ENCODE peak calls at places on chromosomes 13 and 19, in seven cellular contexts. One of them, this sample, is unnamed.

GRCh38 chr19:47564081-47564480 is 8.9 kb downstream of the ZNF541 start:
- DNase-seq in IMR-90: no peak
- DNase-seq in A549: no peak
- DNase-seq in ovary: no peak
- DNase-seq in choroid plexus epithelial cell: no peak
- DNase-seq in tibial artery: no peak
- DNase-seq in lower lobe of right lung: no peak
- DNase-seq in this sample: no peak

GRCh38 chr19:7908078-7908699 is 4.5 kb downstream of the MAP2K7 start:
- DNase-seq in IMR-90: no peak
- DNase-seq in A549: no peak
- DNase-seq in ovary: peak; percentile 37
- DNase-seq in choroid plexus epithelial cell: no peak
- DNase-seq in tibial artery: no peak
- DNase-seq in lower lobe of right lung: no peak
- DNase-seq in this sample: no peak

GRCh38 chr13:29589234-29589633 is 6.3 kb downstream of the SLC7A1 start:
- DNase-seq in IMR-90: peak; percentile 63
- DNase-seq in A549: no peak
- DNase-seq in ovary: no peak
- DNase-seq in choroid plexus epithelial cell: peak; percentile 62
- DNase-seq in tibial artery: no peak
- DNase-seq in lower lobe of right lung: no peak
- DNase-seq in this sample: no peak

GRCh38 chr19:1252818-1253513 is 4.6 kb downstream of the MIDN start:
- DNase-seq in IMR-90: peak; percentile 97
- DNase-seq in A549: no peak
- DNase-seq in ovary: peak; percentile 91
- DNase-seq in choroid plexus epithelial cell: peak; percentile 99
- DNase-seq in tibial artery: peak; percentile 98
- DNase-seq in lower lobe of right lung: peak; percentile 95
- DNase-seq in this sample: no peak

GRCh38 chr19:43624933-43625332 is 5.5 kb upstream of the ZNF428 start:
- DNase-seq in IMR-90: peak; percentile 8
- DNase-seq in A549: no peak
- DNase-seq in ovary: peak; percentile 65
- DNase-seq in choroid plexus epithelial cell: peak; percentile 43
- DNase-seq in tibial artery: no peak
- DNase-seq in lower lobe of right lung: peak; percentile 82
- DNase-seq in this sample: no peak

GRCh38 chr19:12881172-12881808 is at the start of gene DNASE2:
- DNase-seq in IMR-90: peak; percentile 87
- DNase-seq in A549: peak; percentile 93
- DNase-seq in ovary: peak; percentile 96
- DNase-seq in choroid plexus epithelial cell: peak; percentile 87
- DNase-seq in tibial artery: peak; percentile 99
- DNase-seq in lower lobe of right lung: peak; percentile 99
- DNase-seq in this sample: peak; percentile 97

GRCh38 chr13:50033696-50034095 is 18.5 kb downstream of the KCNRG start:
- DNase-seq in IMR-90: peak; percentile 61
- DNase-seq in A549: no peak
- DNase-seq in ovary: no peak
- DNase-seq in choroid plexus epithelial cell: peak; percentile 81
- DNase-seq in tibial artery: no peak
- DNase-seq in lower lobe of right lung: no peak
- DNase-seq in this sample: no peak

GRCh38 chr19:33377586-33378475 is 4.3 kb downstream of the CEBPG start:
- DNase-seq in IMR-90: no peak
- DNase-seq in A549: no peak
- DNase-seq in ovary: no peak
- DNase-seq in choroid plexus epithelial cell: no peak
- DNase-seq in tibial artery: no peak
- DNase-seq in lower lobe of right lung: no peak
- DNase-seq in this sample: no peak

GRCh38 chr19:11767633-11768133 is 883 bp downstream of the ZNF441 start:
- DNase-seq in IMR-90: peak; percentile 37
- DNase-seq in A549: no peak
- DNase-seq in ovary: peak; percentile 50
- DNase-seq in choroid plexus epithelial cell: peak; percentile 39
- DNase-seq in tibial artery: peak; percentile 66
- DNase-seq in lower lobe of right lung: peak; percentile 72
- DNase-seq in this sample: no peak

GRCh38 chr13:39959497-39959896 is 304.0 kb downstream of the COG6 start:
- DNase-seq in IMR-90: no peak
- DNase-seq in A549: no peak
- DNase-seq in ovary: no peak
- DNase-seq in choroid plexus epithelial cell: peak; percentile 29
- DNase-seq in tibial artery: no peak
- DNase-seq in lower lobe of right lung: no peak
- DNase-seq in this sample: no peak

GRCh38 chr19:16821081-16821480 is 8.1 kb upstream of the SIN3B start:
- DNase-seq in IMR-90: no peak
- DNase-seq in A549: no peak
- DNase-seq in ovary: no peak
- DNase-seq in choroid plexus epithelial cell: no peak
- DNase-seq in tibial artery: no peak
- DNase-seq in lower lobe of right lung: no peak
- DNase-seq in this sample: no peak

GRCh38 chr13:25648996-25649633 is 277.3 kb downstream of the ATP8A2 start:
- DNase-seq in IMR-90: no peak
- DNase-seq in A549: no peak
- DNase-seq in ovary: no peak
- DNase-seq in choroid plexus epithelial cell: no peak
- DNase-seq in tibial artery: no peak
- DNase-seq in lower lobe of right lung: no peak
- DNase-seq in this sample: no peak

GRCh38 chr13:109344552-109345157 is 441.7 kb downstream of the IRS2 start:
- DNase-seq in IMR-90: peak; percentile 82
- DNase-seq in A549: peak; percentile 55
- DNase-seq in ovary: no peak
- DNase-seq in choroid plexus epithelial cell: peak; percentile 64
- DNase-seq in tibial artery: no peak
- DNase-seq in lower lobe of right lung: no peak
- DNase-seq in this sample: no peak

GRCh38 chr13:85638815-85639393 is 160.3 kb downstream of the SLITRK6 start:
- DNase-seq in IMR-90: no peak
- DNase-seq in A549: no peak
- DNase-seq in ovary: no peak
- DNase-seq in choroid plexus epithelial cell: no peak
- DNase-seq in tibial artery: no peak
- DNase-seq in lower lobe of right lung: no peak
- DNase-seq in this sample: no peak

GRCh38 chr13:107669356-107669755 is 546.0 kb downstream of the LIG4 start:
- DNase-seq in IMR-90: peak; percentile 79
- DNase-seq in A549: no peak
- DNase-seq in ovary: no peak
- DNase-seq in choroid plexus epithelial cell: peak; percentile 37
- DNase-seq in tibial artery: no peak
- DNase-seq in lower lobe of right lung: no peak
- DNase-seq in this sample: no peak

GRCh38 chr19:55042688-55043087 is 4.6 kb upstream of the GP6 start:
- DNase-seq in IMR-90: no peak
- DNase-seq in A549: no peak
- DNase-seq in ovary: no peak
- DNase-seq in choroid plexus epithelial cell: no peak
- DNase-seq in tibial artery: no peak
- DNase-seq in lower lobe of right lung: no peak
- DNase-seq in this sample: peak; percentile 59

GRCh38 chr13:111792956-111793355 is 274.0 kb upstream of the SOX1 start:
- DNase-seq in IMR-90: no peak
- DNase-seq in A549: no peak
- DNase-seq in ovary: no peak
- DNase-seq in choroid plexus epithelial cell: no peak
- DNase-seq in tibial artery: no peak
- DNase-seq in lower lobe of right lung: peak; percentile 28
- DNase-seq in this sample: peak; percentile 58

GRCh38 chr19:32908641-32909190 is 39.1 kb upstream of the SLC7A9 start:
- DNase-seq in IMR-90: no peak
- DNase-seq in A549: no peak
- DNase-seq in ovary: no peak
- DNase-seq in choroid plexus epithelial cell: no peak
- DNase-seq in tibial artery: no peak
- DNase-seq in lower lobe of right lung: no peak
- DNase-seq in this sample: no peak

GRCh38 chr13:101838305-101838835 is 385.9 kb downstream of the ITGBL1 start:
- DNase-seq in IMR-90: peak; percentile 1
- DNase-seq in A549: no peak
- DNase-seq in ovary: no peak
- DNase-seq in choroid plexus epithelial cell: peak; percentile 87
- DNase-seq in tibial artery: no peak
- DNase-seq in lower lobe of right lung: no peak
- DNase-seq in this sample: no peak

GRCh38 chr13:24834902-24835510 is 71.0 kb downstream of the RNF17 start:
- DNase-seq in IMR-90: no peak
- DNase-seq in A549: no peak
- DNase-seq in ovary: no peak
- DNase-seq in choroid plexus epithelial cell: no peak
- DNase-seq in tibial artery: no peak
- DNase-seq in lower lobe of right lung: no peak
- DNase-seq in this sample: no peak

GRCh38 chr19:18234194-18234593 is 8.0 kb upstream of the PDE4C start:
- DNase-seq in IMR-90: no peak
- DNase-seq in A549: no peak
- DNase-seq in ovary: no peak
- DNase-seq in choroid plexus epithelial cell: no peak
- DNase-seq in tibial artery: no peak
- DNase-seq in lower lobe of right lung: no peak
- DNase-seq in this sample: no peak

GRCh38 chr19:18230941-18231734 is 4.9 kb upstream of the PDE4C start:
- DNase-seq in IMR-90: no peak
- DNase-seq in A549: peak; percentile 68
- DNase-seq in ovary: peak; percentile 51
- DNase-seq in choroid plexus epithelial cell: peak; percentile 53
- DNase-seq in tibial artery: no peak
- DNase-seq in lower lobe of right lung: no peak
- DNase-seq in this sample: no peak

GRCh38 chr19:18231775-18232174 is 5.5 kb upstream of the PDE4C start:
- DNase-seq in IMR-90: no peak
- DNase-seq in A549: no peak
- DNase-seq in ovary: no peak
- DNase-seq in choroid plexus epithelial cell: no peak
- DNase-seq in tibial artery: no peak
- DNase-seq in lower lobe of right lung: no peak
- DNase-seq in this sample: no peak

GRCh38 chr19:18233224-18233825 is 7.1 kb upstream of the PDE4C start:
- DNase-seq in IMR-90: peak; percentile 39
- DNase-seq in A549: peak; percentile 69
- DNase-seq in ovary: peak; percentile 72
- DNase-seq in choroid plexus epithelial cell: peak; percentile 44
- DNase-seq in tibial artery: no peak
- DNase-seq in lower lobe of right lung: peak; percentile 71
- DNase-seq in this sample: no peak

DNA sequence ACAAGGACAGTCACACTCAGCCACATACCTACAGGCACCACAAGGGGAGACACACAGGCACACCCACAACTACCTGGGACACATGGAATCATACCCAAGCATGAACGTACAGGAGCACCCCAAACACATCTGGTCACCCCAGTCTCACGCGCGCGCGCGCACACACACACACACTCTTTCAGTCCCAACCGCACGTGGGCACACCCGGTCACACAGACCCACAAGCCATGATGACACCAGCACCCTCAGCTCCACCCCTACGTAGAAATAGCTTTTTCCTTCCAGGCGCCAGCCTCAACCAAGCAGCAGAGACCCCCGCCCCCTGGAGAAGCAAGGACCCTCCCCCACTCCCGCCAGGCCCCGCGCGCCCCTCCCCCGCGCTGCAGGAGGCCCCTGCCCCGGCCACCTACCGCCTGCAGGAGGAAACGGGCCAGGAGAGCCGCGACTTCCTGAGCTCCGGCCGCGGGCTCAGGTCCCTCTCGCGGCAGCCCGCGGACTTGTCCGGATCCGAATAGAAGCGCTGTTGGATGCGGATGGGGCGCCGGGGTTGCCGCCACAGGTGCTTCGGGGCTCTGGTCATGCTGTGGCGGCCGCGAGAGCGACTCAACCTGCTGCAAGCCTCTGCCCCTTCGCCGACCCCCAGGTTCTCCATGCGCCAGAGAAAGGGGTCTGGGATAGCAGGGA is 6.4 kb upstream of the PDE4C start:
- DNase-seq in IMR-90: no peak
- DNase-seq in A549: no peak
- DNase-seq in ovary: no peak
- DNase-seq in choroid plexus epithelial cell: no peak
- DNase-seq in tibial artery: no peak
- DNase-seq in lower lobe of right lung: no peak
- DNase-seq in this sample: no peak
- TF ChIP-seq CTCF in IMR-90: peak; percentile 13
- TF ChIP-seq CTCF in A549: no peak
- TF ChIP-seq CTCF in ovary: no peak
- TF ChIP-seq CTCF in choroid plexus epithelial cell: peak; percentile 1
- TF ChIP-seq CTCF in tibial artery: no peak
- TF ChIP-seq CTCF in lower lobe of right lung: no peak
- TF ChIP-seq CTCF in this sample: peak; percentile 40

GRCh38 chr19:40804783-40805242 is 5.8 kb downstream of the EGLN2 start:
- DNase-seq in IMR-90: no peak
- DNase-seq in A549: no peak
- DNase-seq in ovary: no peak
- DNase-seq in choroid plexus epithelial cell: no peak
- DNase-seq in tibial artery: no peak
- DNase-seq in lower lobe of right lung: no peak
- DNase-seq in this sample: no peak
- TF ChIP-seq CTCF in IMR-90: no peak
- TF ChIP-seq CTCF in A549: peak; percentile 33
- TF ChIP-seq CTCF in ovary: no peak
- TF ChIP-seq CTCF in choroid plexus epithelial cell: peak; percentile 31
- TF ChIP-seq CTCF in tibial artery: no peak
- TF ChIP-seq CTCF in lower lobe of right lung: no peak
- TF ChIP-seq CTCF in this sample: peak; percentile 36

GRCh38 chr13:98083507-98083906 is 59.4 kb upstream of the FARP1 start:
- DNase-seq in IMR-90: peak; percentile 98
- DNase-seq in A549: no peak
- DNase-seq in ovary: no peak
- DNase-seq in choroid plexus epithelial cell: peak; percentile 89
- DNase-seq in tibial artery: no peak
- DNase-seq in lower lobe of right lung: no peak
- DNase-seq in this sample: no peak
- TF ChIP-seq CTCF in IMR-90: peak; percentile 48
- TF ChIP-seq CTCF in A549: no peak
- TF ChIP-seq CTCF in ovary: no peak
- TF ChIP-seq CTCF in choroid plexus epithelial cell: peak; percentile 34
- TF ChIP-seq CTCF in tibial artery: no peak
- TF ChIP-seq CTCF in lower lobe of right lung: no peak
- TF ChIP-seq CTCF in this sample: peak; percentile 74

DNA sequence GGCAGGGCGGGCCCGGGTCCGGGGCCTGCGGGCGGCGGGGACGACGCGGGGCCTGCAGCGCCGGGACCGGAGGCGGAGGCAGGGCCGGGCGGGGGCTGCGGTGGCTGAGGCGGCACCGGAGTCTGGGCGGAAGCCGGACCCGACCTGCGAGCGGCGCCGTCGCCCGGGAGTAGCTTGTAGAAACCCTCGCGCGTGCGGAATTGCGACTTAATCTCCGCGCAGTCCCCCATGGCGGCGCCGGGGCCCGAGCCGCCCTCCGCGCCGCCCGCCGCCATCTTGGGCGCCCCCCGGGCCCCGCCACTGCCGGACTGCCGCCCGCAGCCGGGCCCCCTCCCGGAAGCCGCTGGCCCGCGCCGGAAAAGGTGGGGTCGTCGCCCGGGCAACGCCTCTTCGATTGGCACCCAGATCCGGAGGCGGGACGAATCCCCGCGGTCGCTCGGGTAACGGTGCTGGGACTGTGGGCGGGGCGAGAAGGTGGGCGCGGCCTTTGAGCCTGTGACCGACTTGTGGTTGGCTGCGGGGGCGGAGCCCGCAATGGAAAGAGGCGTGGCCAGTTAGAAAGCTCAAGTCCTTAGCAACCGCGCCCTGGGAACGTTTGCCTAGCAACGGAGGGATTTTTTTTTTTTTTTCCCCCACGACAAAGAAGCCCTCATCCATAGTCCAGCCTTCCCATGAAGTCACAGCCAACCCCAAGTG is at the start of gene DMWD:
- DNase-seq in IMR-90: peak; percentile 98
- DNase-seq in A549: peak; percentile 90
- DNase-seq in ovary: peak; percentile 100
- DNase-seq in choroid plexus epithelial cell: peak; percentile 99
- DNase-seq in tibial artery: peak; percentile 100
- DNase-seq in lower lobe of right lung: peak; percentile 100
- DNase-seq in this sample: peak; percentile 100
- TF ChIP-seq CTCF in IMR-90: no peak
- TF ChIP-seq CTCF in A549: no peak
- TF ChIP-seq CTCF in ovary: no peak
- TF ChIP-seq CTCF in choroid plexus epithelial cell: no peak
- TF ChIP-seq CTCF in tibial artery: no peak
- TF ChIP-seq CTCF in lower lobe of right lung: no peak
- TF ChIP-seq CTCF in this sample: no peak